ENCODE peak calls at places on chromosome 4, in five cellular contexts. J is K562, L is HCT116, Y is GM12878, C is GM23338. T is an unnamed sample.

GRCh38 chr4:129037093-129037492 is 56.2 kb downstream of the SCLT1 start:
- DNase-seq in J (no peak), L (no peak), Y (no peak), C (no peak), T (no peak)

GRCh38 chr4:9904976-9905587 is 116.2 kb downstream of the SLC2A9 start:
- DNase-seq in J (no peak), L (no peak), Y (no peak), C (no peak), T (no peak)

GRCh38 chr4:73836373-73837269 is at the start of gene CXCL6:
- DNase-seq in J (no peak), L (no peak), Y (no peak), C (peak; percentile 81), T (no peak)

GRCh38 chr4:6506616-6507140 is 34.3 kb upstream of the PPP2R2C start:
- DNase-seq in J (no peak), L (no peak), Y (no peak), C (no peak), T (no peak)

GRCh38 chr4:180641495-180641894 is 1601.7 kb upstream of the TENM3 start:
- DNase-seq in J (no peak), L (no peak), Y (no peak), C (no peak), T (no peak)

GRCh38 chr4:139142980-139143379 is 34.0 kb downstream of the ELF2 start:
- DNase-seq in J (no peak), L (no peak), Y (no peak), C (no peak), T (no peak)

GRCh38 chr4:26858947-26859401 is 1.7 kb upstream of the STIM2 start:
- DNase-seq in J (no peak), L (no peak), Y (no peak), C (no peak), T (no peak)

GRCh38 chr4:80112236-80112635 is 39.2 kb upstream of the ANTXR2 start:
- DNase-seq in J (no peak), L (no peak), Y (no peak), C (no peak), T (no peak)

GRCh38 chr4:1562771-1563170 is 121.3 kb downstream of the FAM53A start:
- DNase-seq in J (no peak), L (no peak), Y (no peak), C (no peak), T (no peak)

GRCh38 chr4:85555210-85555609 is 80.3 kb downstream of the ARHGAP24 start:
- DNase-seq in J (no peak), L (no peak), Y (peak; percentile 58), C (no peak), T (no peak)

GRCh38 chr4:143437937-143438336 is 75.6 kb upstream of the SMARCA5 start:
- DNase-seq in J (no peak), L (no peak), Y (no peak), C (no peak), T (no peak)

GRCh38 chr4:67713531-67714247 is 12.7 kb upstream of the UBA6 start:
- DNase-seq in J (peak; percentile 42), L (no peak), Y (no peak), C (no peak), T (no peak)

GRCh38 chr4:128271551-128271950 is 16.1 kb downstream of the PGRMC2 start:
- DNase-seq in J (no peak), L (no peak), Y (no peak), C (no peak), T (no peak)

GRCh38 chr4:147286846-147287587 is 193.9 kb upstream of the EDNRA start:
- DNase-seq in J (no peak), L (no peak), Y (no peak), C (no peak), T (no peak)

GRCh38 chr4:100929753-100930152 is 411.9 kb upstream of the EMCN start:
- DNase-seq in J (no peak), L (no peak), Y (no peak), C (no peak), T (no peak)

GRCh38 chr4:14178421-14178820 is 550.9 kb upstream of the BOD1L1 start:
- DNase-seq in J (no peak), L (no peak), Y (peak; percentile 61), C (peak; percentile 31), T (no peak)
- TF ChIP-seq REST in J (no peak), L (no peak), Y (no peak), C (no peak), T (no peak)

DNA sequence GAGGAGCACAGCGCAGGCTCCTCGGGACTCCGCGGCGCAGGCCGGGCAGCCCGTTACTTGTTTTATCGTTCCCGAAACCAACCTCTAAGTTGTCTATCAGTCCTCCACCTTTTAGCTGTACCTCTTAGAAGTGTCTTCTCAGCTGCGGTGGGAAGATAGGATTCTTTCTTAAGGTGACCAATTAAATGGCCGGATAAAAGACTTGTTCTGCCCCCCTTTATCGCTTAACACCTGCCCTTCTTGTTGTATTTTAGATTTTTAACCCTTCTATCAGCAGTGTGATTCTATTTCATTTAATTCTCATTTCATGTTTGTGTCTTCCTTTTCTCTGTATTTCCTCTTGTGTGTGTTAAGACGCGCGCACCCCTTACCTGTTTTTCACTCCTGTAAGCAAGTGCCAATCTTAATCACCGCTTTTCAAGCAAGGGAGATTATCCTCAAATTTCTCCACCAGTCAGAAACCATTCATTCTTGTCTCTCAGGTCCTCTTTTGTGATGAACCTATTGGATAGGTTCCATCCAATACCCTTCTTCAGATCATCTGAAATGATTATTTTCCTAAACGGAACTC is 301 bp upstream of the SLC9B2 start:
- DNase-seq in J (no peak), L (peak; percentile 3), Y (no peak), C (peak; percentile 8), T (no peak)
- TF ChIP-seq REST in J (no peak), L (no peak), Y (no peak), C (no peak), T (no peak)

DNA sequence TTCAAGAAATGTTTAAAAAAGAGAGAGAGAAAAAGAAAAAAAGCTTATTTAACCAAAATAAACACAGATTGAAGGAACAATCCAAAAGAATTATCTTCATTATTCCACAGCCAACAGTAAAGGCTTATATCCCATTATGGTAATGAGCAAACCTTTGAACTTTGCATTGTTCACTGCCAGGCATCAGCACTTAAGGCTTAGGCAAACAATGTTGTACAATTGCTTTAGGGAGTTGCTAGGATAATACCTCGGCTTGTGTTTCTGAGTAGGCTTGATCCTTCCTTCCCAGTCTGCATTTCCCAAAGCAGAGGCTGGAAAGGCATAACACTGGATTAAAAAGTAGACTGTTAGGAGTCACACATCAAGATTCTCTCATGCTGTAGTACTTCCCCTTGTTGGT is 352.7 kb upstream of the IGFBP7 start:
- DNase-seq in J (no peak), L (no peak), Y (no peak), C (no peak), T (no peak)
- TF ChIP-seq REST in J (no peak), L (no peak), Y (no peak), C (no peak), T (no peak)

DNA sequence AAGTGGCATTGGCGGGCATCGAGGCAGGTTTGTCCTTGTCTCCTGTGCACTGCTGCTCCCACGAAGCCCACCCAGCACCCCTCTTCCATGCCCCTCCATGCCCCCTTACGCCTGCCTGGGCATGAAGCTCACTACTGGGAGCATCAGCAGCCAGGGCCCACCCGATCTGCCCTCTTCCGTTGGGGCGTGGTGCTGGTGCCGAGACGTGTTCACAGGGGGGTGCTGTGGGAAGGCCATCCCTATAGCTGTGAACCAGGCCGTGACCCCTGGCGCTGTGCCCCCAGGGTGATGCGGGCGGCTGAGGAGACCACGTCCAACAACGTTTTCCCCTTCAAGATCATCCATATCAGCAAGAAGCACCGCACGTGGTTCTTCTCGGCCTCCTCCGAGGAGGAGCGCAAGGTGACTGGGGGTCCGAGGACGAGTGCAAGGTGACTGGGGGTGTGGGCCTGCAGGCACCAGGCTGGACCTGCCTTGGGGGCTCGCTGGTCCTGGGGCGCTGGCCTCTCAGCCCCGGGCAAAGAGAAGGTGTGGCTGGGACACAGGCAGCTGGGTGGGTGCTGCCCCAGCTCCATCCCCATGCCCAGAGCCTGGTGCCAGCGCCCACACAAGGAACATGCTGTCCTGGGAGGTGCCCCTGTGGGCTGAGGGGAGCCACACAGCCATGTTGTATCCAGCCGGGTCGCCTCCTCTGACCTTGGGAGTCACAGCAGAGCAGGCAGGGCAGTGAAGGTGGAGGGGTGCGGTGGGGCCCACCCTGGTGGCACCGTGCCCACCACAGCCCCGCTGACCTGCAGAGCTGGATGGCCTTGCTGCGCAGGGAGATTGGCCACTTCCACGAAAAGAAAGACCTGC is 19.1 kb upstream of the ADD1 start:
- DNase-seq in J (no peak), L (no peak), Y (no peak), C (no peak), T (no peak)
- TF ChIP-seq REST in J (no peak), L (no peak), Y (no peak), C (no peak), T (no peak)

DNA sequence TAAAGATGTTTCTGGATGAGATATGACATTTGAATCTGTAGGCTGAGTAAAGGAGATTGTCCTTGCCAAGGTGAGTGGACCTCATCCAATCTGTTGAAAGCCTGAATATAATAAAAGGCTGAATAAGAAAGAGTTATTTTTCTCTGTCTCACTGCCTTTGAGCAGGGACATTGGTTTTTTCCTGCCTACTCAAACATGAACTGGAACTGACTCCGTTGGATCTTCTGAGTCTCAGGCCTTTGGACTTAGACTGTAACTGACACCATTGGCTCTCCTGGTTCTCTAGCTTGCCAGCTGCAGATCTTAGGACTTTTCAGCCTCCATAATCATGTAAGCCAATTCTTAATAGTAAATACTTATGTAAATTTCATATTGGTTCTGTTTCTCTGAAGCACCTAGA is 43.5 kb downstream of the PPEF2 start:
- DNase-seq in J (no peak), L (no peak), Y (no peak), C (no peak), T (no peak)
- TF ChIP-seq REST in J (no peak), L (no peak), Y (no peak), C (no peak), T (no peak)

DNA sequence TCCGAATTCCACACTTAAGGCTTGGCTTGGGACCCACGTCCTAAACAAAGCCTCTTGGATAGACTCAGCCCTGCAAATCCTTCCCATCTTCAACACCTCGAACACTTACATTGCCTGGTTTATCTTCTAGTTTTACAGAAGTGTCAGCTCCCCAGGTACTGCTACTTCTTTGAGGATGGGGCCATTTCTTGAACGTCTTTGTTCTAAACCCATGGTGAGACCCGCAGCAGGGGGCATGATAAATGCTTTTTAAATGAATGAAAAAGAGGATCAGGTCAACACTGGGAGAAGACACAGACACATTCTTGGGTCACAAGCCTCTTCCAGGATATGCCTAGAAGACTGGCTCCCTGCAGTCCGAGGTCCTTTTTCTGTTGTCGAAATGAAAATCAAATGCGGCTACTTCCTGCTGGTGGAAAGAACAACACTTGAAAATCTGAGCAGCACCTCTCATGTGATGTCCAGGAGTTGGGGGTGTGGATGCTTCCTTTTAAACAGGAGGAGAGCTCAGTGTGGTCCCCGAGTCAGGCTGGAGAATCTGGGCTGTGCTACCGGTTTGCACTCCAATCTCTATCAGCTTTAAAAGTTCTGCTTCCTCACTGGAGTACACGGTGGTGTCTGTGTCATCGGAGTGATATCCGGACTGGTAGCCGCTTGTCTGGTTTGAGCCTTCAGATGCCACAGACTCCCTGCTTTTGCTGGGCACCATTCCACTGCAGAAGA is 45.8 kb downstream of the KDR start:
- DNase-seq in J (no peak), L (no peak), Y (no peak), C (no peak), T (no peak)
- TF ChIP-seq REST in J (no peak), L (no peak), Y (no peak), C (no peak), T (no peak)

GRCh38 chr4:16785800-16786527 is 112.5 kb downstream of the LDB2 start:
- DNase-seq in J (no peak), L (no peak), Y (no peak), C (no peak), T (no peak)
- TF ChIP-seq REST in J (no peak), L (no peak), Y (no peak), C (no peak), T (no peak)

T was measured in HL-60.